ENCODE peak calls at places on chromosomes 16 and 17, in eight cellular contexts. A, N, V, X, F, K, U and D are unnamed samples.

GRCh38 chr17:2853722-2854580 is 57.7 kb downstream of the RAP1GAP2 start:
- DNase-seq in F (peak), N (no peak), K (peak), X (peak), V (no peak), A (peak), U (peak), D (peak)

GRCh38 chr16:30740364-30741251 is 7.6 kb upstream of the PHKG2 start:
- DNase-seq in X (peak), A (no peak), K (peak), U (peak), V (peak), N (no peak), F (peak), D (peak)

GRCh38 chr17:81871387-81872120 is 417 bp upstream of the ARHGDIA start:
- DNase-seq in V (peak), X (peak), A (peak), F (peak), K (peak), N (peak), U (peak), D (peak)

GRCh38 chr17:62658136-62658535 is 30.7 kb downstream of the MRC2 start:
- DNase-seq in U (no peak), A (no peak), N (no peak), F (no peak), K (no peak), V (no peak), X (no peak), D (no peak)

GRCh38 chr17:80316431-80316830 is 55.8 kb downstream of the RNF213 start:
- DNase-seq in A (no peak), K (no peak), N (no peak), U (no peak), X (no peak), F (no peak), V (no peak), D (no peak)

GRCh38 chr16:54946909-54947308 is 16.2 kb downstream of the IRX5 start:
- DNase-seq in U (no peak), X (no peak), N (no peak), F (no peak), K (no peak), V (no peak), A (no peak), D (no peak)

GRCh38 chr17:59623151-59623550 is 3.5 kb downstream of the CLTC start:
- DNase-seq in V (no peak), N (no peak), X (no peak), F (no peak), U (no peak), A (no peak), K (no peak), D (no peak)

GRCh38 chr16:4403133-4403949 is 13.1 kb downstream of the CORO7 start:
- DNase-seq in F (no peak), U (no peak), V (no peak), X (no peak), N (no peak), A (no peak), K (peak), D (no peak)

GRCh38 chr17:67244621-67245072 is 349 bp downstream of the HELZ start:
- DNase-seq in K (peak), X (peak), N (no peak), F (peak), V (no peak), U (peak), A (peak), D (peak)

GRCh38 chr16:57726433-57726947 is 9.1 kb upstream of the KATNB1 start:
- DNase-seq in K (no peak), U (no peak), F (no peak), X (no peak), V (no peak), A (no peak), N (no peak), D (no peak)

GRCh38 chr17:63753215-63753614 is 11.6 kb upstream of the STRADA start:
- DNase-seq in V (no peak), U (no peak), F (no peak), N (no peak), K (no peak), A (no peak), X (no peak), D (no peak)

GRCh38 chr17:37107406-37108083 is 158.8 kb downstream of the AATF start:
- DNase-seq in F (peak), N (no peak), X (no peak), U (no peak), K (peak), A (no peak), V (no peak), D (peak)

GRCh38 chr16:55100100-55100499 is 169.4 kb downstream of the IRX5 start:
- DNase-seq in A (no peak), X (no peak), K (no peak), F (no peak), V (no peak), N (no peak), U (no peak), D (no peak)

GRCh38 chr17:29709861-29710849 is 87.4 kb upstream of the CORO6 start:
- DNase-seq in N (no peak), X (no peak), A (no peak), K (no peak), U (no peak), F (no peak), V (peak), D (no peak)

GRCh38 chr17:18362509-18363020 is 785 bp downstream of the SHMT1 start:
- DNase-seq in N (no peak), K (peak), V (peak), A (no peak), X (peak), F (peak), U (peak), D (peak)

GRCh38 chr17:2396568-2397246 is 4.2 kb downstream of the MNT start:
- DNase-seq in V (peak), F (peak), X (peak), N (peak), A (peak), U (peak), K (peak), D (peak)

GRCh38 chr17:56596741-56597494 is 3.4 kb downstream of the NOG start:
- DNase-seq in V (peak), N (no peak), X (peak), F (no peak), U (no peak), K (no peak), A (peak), D (no peak)

GRCh38 chr16:81517630-81518438 is 73.2 kb downstream of the CMIP start:
- DNase-seq in N (no peak), A (no peak), V (no peak), X (no peak), F (no peak), U (no peak), K (no peak), D (no peak)

GRCh38 chr16:88382491-88383400 is at the start of gene ZNF469:
- DNase-seq in K (peak), U (peak), X (no peak), F (no peak), V (no peak), N (no peak), A (no peak), D (no peak)

GRCh38 chr16:57341062-57341440 is 17.5 kb upstream of the CCL22 start:
- DNase-seq in X (no peak), K (no peak), A (no peak), U (no peak), N (no peak), V (no peak), F (no peak), D (no peak)

GRCh38 chr17:32671891-32672290 is 185.1 kb downstream of the CDK5R1 start:
- DNase-seq in N (no peak), K (peak), A (no peak), X (no peak), V (no peak), F (no peak), U (peak), D (peak)

GRCh38 chr16:11585460-11586374 is 1.0 kb downstream of the LITAF start:
- DNase-seq in V (peak), U (peak), F (no peak), K (peak), X (peak), A (peak), N (no peak), D (no peak)

GRCh38 chr17:72943826-72944689 is 148.4 kb downstream of the SLC39A11 start:
- DNase-seq in F (no peak), A (no peak), V (no peak), K (no peak), X (no peak), U (no peak), N (no peak), D (no peak)

GRCh38 chr17:78168906-78169793 is 769 bp downstream of the SYNGR2 start:
- DNase-seq in A (peak), V (peak), X (peak), F (peak), N (no peak), K (peak), U (peak), D (peak)

GRCh38 chr17:6299275-6299674 is 135.6 kb downstream of the AIPL1 start:
- DNase-seq in V (no peak), N (no peak), U (no peak), X (no peak), F (no peak), K (no peak), A (no peak), D (no peak)

GRCh38 chr17:58703137-58703846 is 10.9 kb downstream of the RAD51C start:
- DNase-seq in X (peak), U (peak), F (no peak), A (no peak), K (no peak), V (peak), N (no peak), D (no peak)

GRCh38 chr17:10666921-10667320 is 9.8 kb upstream of the MYH3 start:
- DNase-seq in K (no peak), U (no peak), N (no peak), A (no peak), F (no peak), V (no peak), X (no peak), D (no peak)

GRCh38 chr16:57764006-57764340 is 28.4 kb downstream of the KATNB1 start:
- DNase-seq in N (no peak), V (no peak), F (no peak), U (no peak), K (peak), A (no peak), X (no peak), D (peak)

GRCh38 chr17:31597646-31598387 is 206.3 kb downstream of the RAB11FIP4 start:
- DNase-seq in X (no peak), N (no peak), U (no peak), K (no peak), F (no peak), A (no peak), V (no peak), D (no peak)